ENCODE peak calls at places on chromosome 4, in ten cellular contexts. M, Z, W, E, T, D, A, N, G and C are unnamed samples.

GRCh38 chr4:86092684-86093083 is 267.2 kb downstream of the MAPK10 start:
- DNase-seq in A (no peak), G (no peak), W (peak), T (no peak), D (no peak), E (no peak), Z (peak), M (no peak), N (no peak), C (no peak)

GRCh38 chr4:84503495-84504437 is 4.7 kb upstream of the NKX6-1 start:
- DNase-seq in A (no peak), Z (peak), M (no peak), N (no peak), D (no peak), G (no peak), E (no peak), W (peak), T (no peak), C (peak)

GRCh38 chr4:2172627-2173231 is 69.2 kb downstream of the HAUS3 start:
- DNase-seq in E (no peak), G (no peak), W (no peak), Z (no peak), D (no peak), N (no peak), T (no peak), M (no peak), A (no peak), C (no peak)

GRCh38 chr4:5435201-5435600 is 273.2 kb downstream of the EVC2 start:
- DNase-seq in M (no peak), T (no peak), E (no peak), W (no peak), Z (no peak), A (no peak), D (no peak), N (no peak), G (no peak), C (no peak)

GRCh38 chr4:58127680-58128079 is 1017.5 kb upstream of the IGFBP7 start:
- DNase-seq in D (no peak), W (no peak), M (no peak), T (no peak), N (no peak), E (no peak), A (no peak), Z (no peak), G (no peak), C (no peak)

GRCh38 chr4:34193451-34194154 is 2050.7 kb downstream of the ARAP2 start:
- DNase-seq in G (no peak), T (no peak), W (no peak), D (no peak), N (no peak), M (no peak), Z (peak), E (no peak), A (no peak), C (no peak)

GRCh38 chr4:5973033-5973432 is 45.2 kb downstream of the C4orf50 start:
- DNase-seq in T (no peak), A (peak), M (no peak), N (no peak), G (no peak), Z (no peak), W (no peak), D (no peak), E (no peak), C (no peak)

GRCh38 chr4:74667944-74668343 is 126.4 kb downstream of the BTC start:
- DNase-seq in M (no peak), Z (no peak), W (no peak), E (no peak), A (no peak), D (no peak), T (no peak), N (no peak), G (peak), C (no peak)

GRCh38 chr4:113881256-113881655 is 98.2 kb downstream of the ARSJ start:
- DNase-seq in A (no peak), T (no peak), M (no peak), N (no peak), W (no peak), E (no peak), D (no peak), Z (peak), G (no peak), C (no peak)

GRCh38 chr4:165324203-165324917 is 3.1 kb upstream of the MSMO1 start:
- DNase-seq in W (no peak), G (no peak), M (no peak), T (no peak), D (no peak), A (no peak), E (no peak), N (no peak), Z (no peak), C (no peak)

GRCh38 chr4:71259911-71260331 is 78.9 kb upstream of the SLC4A4 start:
- DNase-seq in M (peak), A (no peak), W (no peak), Z (peak), N (no peak), D (no peak), E (no peak), G (no peak), T (no peak), C (no peak)

GRCh38 chr4:76012388-76012801 is 5.1 kb upstream of the CXCL9 start:
- DNase-seq in E (no peak), D (no peak), T (no peak), M (no peak), W (no peak), A (no peak), Z (peak), N (no peak), G (no peak), C (no peak)

GRCh38 chr4:186216465-186217024 is 10.8 kb upstream of the KLKB1 start:
- DNase-seq in T (no peak), D (no peak), G (no peak), E (no peak), Z (no peak), M (no peak), A (no peak), W (no peak), N (no peak), C (no peak)

GRCh38 chr4:23857353-23857752 is 32.5 kb downstream of the PPARGC1A start:
- DNase-seq in W (no peak), G (no peak), M (peak), E (no peak), Z (peak), D (no peak), A (no peak), N (no peak), T (no peak), C (no peak)

GRCh38 chr4:24137963-24138601 is 248.2 kb upstream of the PPARGC1A start:
- DNase-seq in G (peak), T (no peak), M (no peak), N (no peak), D (no peak), E (no peak), A (no peak), W (no peak), Z (no peak), C (no peak)

GRCh38 chr4:153792007-153792892 is 3.4 kb upstream of the SFRP2 start:
- DNase-seq in W (no peak), M (no peak), D (peak), A (peak), N (peak), G (peak), T (no peak), Z (peak), E (peak), C (peak)